ENCODE peak calls at places on chromosomes 6 and 20, in nine cellular contexts. P is GM23338; L is HFFc6; X is fibroblast of mammary gland; M is WERI-Rb-1; R is CD4-positive, alpha-beta T cell; F is dorsolateral prefrontal cortex; K is GM10248; W is pancreas. D is an unnamed sample.

GRCh38 chr20:1130849-1131248 is 12.4 kb downstream of the PSMF1 start:
- DNase-seq in X (no peak), P (no peak), F (no peak), R (no peak), M (no peak), K (peak; percentile 34), L (no peak), W (no peak), D (no peak)

GRCh38 chr6:155089746-155090145 is 94.6 kb downstream of the TIAM2 start:
- DNase-seq in L (no peak), M (no peak), R (no peak), X (no peak), P (no peak), K (no peak), W (no peak), F (no peak), D (no peak)

GRCh38 chr6:38776515-38776914 is 61.4 kb downstream of the DNAH8 start:
- DNase-seq in W (no peak), X (peak; percentile 24), L (peak; percentile 44), F (no peak), R (no peak), M (no peak), P (no peak), K (no peak), D (no peak)

GRCh38 chr6:151497935-151498726 is 4.3 kb downstream of the CCDC170 start:
- DNase-seq in P (peak; percentile 27), W (no peak), X (peak; percentile 30), M (no peak), K (no peak), R (no peak), L (no peak), F (no peak), D (no peak)

GRCh38 chr6:26555505-26556262 is 17.5 kb downstream of the HMGN4 start:
- DNase-seq in R (no peak), K (no peak), P (peak; percentile 66), M (no peak), L (no peak), W (no peak), F (no peak), X (peak; percentile 43), D (no peak)

GRCh38 chr6:154460306-154461071 is 50.0 kb downstream of the CNKSR3 start:
- DNase-seq in X (peak; percentile 76), L (no peak), W (no peak), F (no peak), P (no peak), M (no peak), R (no peak), K (no peak), D (no peak)

GRCh38 chr6:18990313-18990978 is 603.3 kb downstream of the RNF144B start:
- DNase-seq in W (peak; percentile 89), K (peak; percentile 28), L (peak; percentile 1), F (peak; percentile 44), M (peak; percentile 93), P (peak; percentile 91), R (no peak), X (peak; percentile 37), D (no peak)

GRCh38 chr6:35804996-35805736 is at the start of gene LHFPL5:
- DNase-seq in F (no peak), R (peak; percentile 20), M (peak; percentile 91), X (no peak), L (no peak), K (peak; percentile 89), P (peak; percentile 89), W (peak; percentile 86), D (peak; percentile 89)

GRCh38 chr20:63782051-63782471 is 42.5 kb downstream of the SLC2A4RG start:
- DNase-seq in R (peak; percentile 20), W (no peak), X (no peak), F (no peak), M (no peak), L (no peak), K (no peak), P (peak; percentile 48), D (no peak)

GRCh38 chr20:1800180-1800579 is 95.0 kb upstream of the SIRPA start:
- DNase-seq in P (no peak), X (no peak), L (no peak), M (peak; percentile 24), F (no peak), R (no peak), K (no peak), W (no peak), D (no peak)

GRCh38 chr6:50358113-50358512 is 308.4 kb upstream of the DEFB112 start:
- DNase-seq in M (no peak), L (no peak), X (no peak), F (no peak), K (no peak), W (no peak), P (no peak), R (no peak), D (no peak)

GRCh38 chr20:23265226-23265625 is 85.4 kb upstream of the NXT1 start:
- DNase-seq in P (no peak), K (no peak), F (no peak), W (no peak), M (no peak), X (peak; percentile 55), L (no peak), R (no peak), D (no peak)

GRCh38 chr20:53655909-53656652 is 62.4 kb upstream of the ZNF217 start:
- DNase-seq in F (no peak), L (peak; percentile 17), M (no peak), W (no peak), R (no peak), K (peak; percentile 18), P (no peak), X (peak; percentile 44), D (no peak)

DNA sequence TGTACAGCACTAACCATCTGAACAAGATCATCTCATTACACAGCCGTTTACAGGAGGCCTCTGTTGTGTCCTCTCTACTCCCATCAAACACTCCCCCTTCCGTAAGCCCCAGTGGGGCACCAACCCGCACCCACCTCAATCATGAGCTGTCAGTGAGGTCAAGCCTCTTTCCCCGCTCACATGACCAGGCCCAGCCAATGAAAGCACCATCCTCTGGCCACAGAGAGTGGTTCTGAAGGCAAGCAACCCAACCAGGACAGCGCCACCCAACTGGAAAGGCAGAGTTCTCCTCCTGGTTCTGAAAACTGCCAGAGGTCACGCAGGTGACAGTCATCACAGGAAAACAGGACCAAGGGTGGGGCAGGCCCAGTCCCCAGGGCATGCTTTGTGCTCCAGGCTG is 104.1 kb upstream of the PMEPA1 start:
- DNase-seq in M (no peak), F (no peak), R (no peak), K (no peak), X (no peak), W (no peak), L (no peak), P (no peak), D (no peak)
- TF ChIP-seq CTCF in M (no peak), F (no peak), R (no peak), K (no peak), X (no peak), W (no peak), L (no peak), P (no peak), D (no peak)

DNA sequence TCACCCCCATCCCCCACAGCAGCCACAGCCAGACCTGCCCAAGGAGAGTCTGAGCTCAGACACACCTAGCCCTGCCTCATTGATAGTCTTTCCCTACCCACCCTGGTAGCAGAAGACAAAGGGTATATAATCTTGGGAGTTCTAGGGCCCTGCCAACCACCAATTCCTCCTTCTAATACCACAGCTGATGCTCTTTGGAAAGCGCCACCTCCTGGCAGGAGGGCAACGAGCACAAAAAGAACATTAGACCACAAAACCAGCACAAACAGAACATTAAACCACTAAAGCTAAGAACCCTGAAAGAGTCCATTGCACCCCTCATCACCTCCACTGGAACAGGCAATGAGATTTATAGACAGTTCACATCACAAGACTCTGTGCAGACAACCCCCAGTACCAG is 195.8 kb upstream of the FUT9 start:
- DNase-seq in X (no peak), L (no peak), K (no peak), W (no peak), M (peak; percentile 13), F (no peak), P (peak; percentile 60), R (no peak), D (no peak)
- TF ChIP-seq CTCF in X (no peak), L (no peak), K (peak; percentile 5), W (no peak), M (peak; percentile 26), F (no peak), P (peak; percentile 78), R (no peak), D (peak; percentile 12)

GRCh38 chr6:44257007-44257752 is at the start of gene SLC35B2:
- DNase-seq in F (peak; percentile 87), W (peak; percentile 88), K (peak; percentile 79), R (peak; percentile 56), X (peak; percentile 49), M (peak; percentile 91), L (peak; percentile 55), P (peak; percentile 83), D (peak; percentile 88)
- TF ChIP-seq CTCF in F (peak; percentile 68), W (peak; percentile 75), K (peak; percentile 89), R (peak; percentile 29), X (no peak), M (peak; percentile 74), L (peak; percentile 84), P (peak; percentile 70), D (peak; percentile 63)

GRCh38 chr6:12083763-12084162 is 71.7 kb downstream of the HIVEP1 start:
- DNase-seq in F (no peak), W (no peak), L (no peak), P (no peak), X (no peak), R (no peak), M (no peak), K (no peak), D (no peak)
- TF ChIP-seq CTCF in F (no peak), W (no peak), L (no peak), P (no peak), X (no peak), R (no peak), M (no peak), K (no peak), D (no peak)

GRCh38 chr20:61576372-61576771 is 324.3 kb downstream of the CDH4 start:
- DNase-seq in R (no peak), M (no peak), W (no peak), L (no peak), X (no peak), K (no peak), P (no peak), F (no peak), D (no peak)
- TF ChIP-seq CTCF in R (no peak), M (no peak), W (no peak), L (no peak), X (no peak), K (no peak), P (no peak), F (no peak), D (no peak)

D was measured in D721Med.